ENCODE peak calls at places on chromosome 15, in eight cellular contexts. Z, T, Y, N, Q, P, A and B are unnamed samples.

GRCh38 chr15:39000008-39000734 is 435.6 kb upstream of the RASGRP1 start:
- DNase-seq in Z (no peak), N (no peak), P (no peak), Q (no peak), A (no peak), Y (no peak), T (no peak), B (no peak)

GRCh38 chr15:93164409-93164808 is 75.4 kb upstream of the RGMA start:
- DNase-seq in P (no peak), N (no peak), Y (no peak), Z (no peak), A (no peak), T (no peak), Q (no peak), B (no peak)

GRCh38 chr15:79853492-79854328 is 43.1 kb downstream of the MTHFS start:
- DNase-seq in T (peak; percentile 53), Q (no peak), A (no peak), Z (peak; percentile 81), Y (peak; percentile 89), P (peak; percentile 40), N (peak; percentile 90), B (no peak)

GRCh38 chr15:92393994-92394326 is 279 bp downstream of the ST8SIA2 start:
- DNase-seq in P (no peak), A (no peak), Q (no peak), Y (no peak), Z (no peak), T (no peak), N (no peak), B (no peak)

GRCh38 chr15:32887090-32887489 is 169.3 kb downstream of the GREM1 start:
- DNase-seq in Q (no peak), Z (no peak), N (peak; percentile 28), P (no peak), T (no peak), Y (no peak), A (no peak), B (no peak)

GRCh38 chr15:50241684-50242450 is 23.7 kb downstream of the HDC start:
- DNase-seq in P (peak; percentile 20), N (peak; percentile 43), Q (no peak), T (no peak), Z (no peak), A (no peak), Y (no peak), B (no peak)

GRCh38 chr15:37109952-37110630 is 9.7 kb upstream of the MEIS2 start:
- DNase-seq in Y (peak; percentile 77), Z (no peak), A (no peak), N (peak; percentile 34), T (no peak), Q (no peak), P (no peak), B (no peak)

GRCh38 chr15:57502116-57502515 is 89.6 kb upstream of the MYZAP start:
- DNase-seq in N (no peak), T (no peak), Q (no peak), Z (no peak), A (no peak), P (no peak), Y (peak; percentile 54), B (no peak)

GRCh38 chr15:98620020-98620419 is 28.3 kb upstream of the IGF1R start:
- DNase-seq in T (no peak), Z (no peak), P (no peak), N (no peak), Y (no peak), Q (no peak), A (no peak), B (no peak)

GRCh38 chr15:65211157-65211982 is at the start of gene CILP:
- DNase-seq in Z (no peak), Q (no peak), N (peak; percentile 67), Y (peak; percentile 54), P (no peak), T (no peak), A (no peak), B (no peak)

GRCh38 chr15:36415643-36416042 is 163.8 kb upstream of the CDIN1 start:
- DNase-seq in N (peak; percentile 24), Q (no peak), Y (peak; percentile 80), P (no peak), T (no peak), A (no peak), Z (peak; percentile 71), B (no peak)

GRCh38 chr15:44188810-44189209 is 6.3 kb downstream of the FRMD5 start:
- DNase-seq in Z (no peak), Y (no peak), P (no peak), Q (no peak), A (no peak), T (no peak), N (no peak), B (no peak)

GRCh38 chr15:40536501-40536900 is 28.3 kb downstream of the CCDC32 start:
- DNase-seq in Q (no peak), A (no peak), P (no peak), T (no peak), Z (no peak), Y (peak; percentile 72), N (peak; percentile 90), B (no peak)

GRCh38 chr15:65384505-65384894 is 6.7 kb upstream of the IGDCC3 start:
- DNase-seq in Q (no peak), Z (no peak), N (no peak), Y (no peak), A (no peak), T (no peak), P (no peak), B (no peak)

GRCh38 chr15:69232144-69232543 is 66.6 kb upstream of the PAQR5 start:
- DNase-seq in A (no peak), T (no peak), P (no peak), Z (no peak), Q (no peak), Y (peak; percentile 22), N (peak; percentile 15), B (no peak)

GRCh38 chr15:66948294-66948693 is 117.1 kb upstream of the SMAD3 start:
- DNase-seq in A (no peak), Y (no peak), N (peak; percentile 63), Q (no peak), T (no peak), Z (peak; percentile 44), P (no peak), B (no peak)

GRCh38 chr15:39918688-39919385 is 1.2 kb downstream of the GPR176 start:
- DNase-seq in Q (no peak), Y (peak; percentile 83), P (no peak), N (peak; percentile 72), A (no peak), Z (peak; percentile 72), T (no peak), B (no peak)

GRCh38 chr15:63497642-63498100 is 6.7 kb upstream of the USP3 start:
- DNase-seq in P (peak; percentile 83), N (no peak), T (peak; percentile 52), Y (no peak), Q (no peak), A (no peak), Z (no peak), B (no peak)

GRCh38 chr15:72020799-72021198 is 97.2 kb downstream of the MYO9A start:
- DNase-seq in N (no peak), Y (no peak), T (no peak), Q (no peak), A (no peak), P (no peak), Z (no peak), B (no peak)

GRCh38 chr15:87362531-87362930 is 894.0 kb downstream of the NTRK3 start:
- DNase-seq in P (no peak), Y (no peak), T (no peak), A (no peak), Z (peak; percentile 76), N (no peak), Q (no peak), B (no peak)

GRCh38 chr15:67611803-67612369 is 69.4 kb downstream of the MAP2K5 start:
- DNase-seq in T (no peak), Y (peak; percentile 72), Q (no peak), N (peak; percentile 76), P (no peak), A (no peak), Z (no peak), B (no peak)

GRCh38 chr15:23472678-23473077 is 25.6 kb upstream of the GOLGA6L2 start:
- DNase-seq in P (no peak), Q (no peak), Z (peak; percentile 79), Y (no peak), A (no peak), T (no peak), N (no peak), B (no peak)

GRCh38 chr15:65954289-65954741 is 85.0 kb downstream of the RAB11A start:
- DNase-seq in A (no peak), Y (peak; percentile 50), Z (peak; percentile 89), T (no peak), N (no peak), P (no peak), Q (no peak), B (no peak)

GRCh38 chr15:94001113-94001919 is 230.0 kb upstream of the MCTP2 start:
- DNase-seq in P (no peak), T (no peak), A (no peak), Z (no peak), Q (no peak), Y (no peak), N (no peak), B (no peak)

GRCh38 chr15:63372753-63373152 is 8.9 kb downstream of the CA12 start:
- DNase-seq in A (no peak), Z (peak; percentile 39), P (no peak), T (no peak), N (peak; percentile 50), Q (no peak), Y (no peak), B (peak; percentile 55)

GRCh38 chr15:66798426-66799061 is 96.5 kb downstream of the SMAD6 start:
- DNase-seq in T (no peak), Z (peak; percentile 46), Y (peak; percentile 34), N (peak; percentile 51), P (no peak), Q (no peak), A (no peak), B (no peak)

GRCh38 chr15:89365457-89366055 is 30.9 kb upstream of the POLG start:
- DNase-seq in P (no peak), Y (no peak), T (no peak), N (no peak), Z (no peak), A (no peak), Q (no peak), B (peak; percentile 68)

GRCh38 chr15:81152339-81152738 is 18.3 kb downstream of the CFAP161 start:
- DNase-seq in N (no peak), P (no peak), T (no peak), Z (no peak), Q (no peak), Y (no peak), A (no peak), B (no peak)

GRCh38 chr15:58010983-58011382 is 54.5 kb downstream of the ALDH1A2 start:
- DNase-seq in P (no peak), Y (no peak), Z (no peak), N (peak; percentile 68), Q (no peak), A (no peak), T (no peak), B (no peak)

GRCh38 chr15:71729319-71729718 is 81.0 kb upstream of the NR2E3 start:
- DNase-seq in Q (no peak), Z (no peak), T (no peak), A (no peak), Y (no peak), N (no peak), P (no peak), B (no peak)

GRCh38 chr15:38017721-38018120 is 83.3 kb downstream of the TMCO5A start:
- DNase-seq in N (no peak), P (no peak), A (no peak), Z (no peak), Q (no peak), Y (no peak), T (no peak), B (no peak)

GRCh38 chr15:81485806-81486205 is 111.8 kb upstream of the TMC3 start:
- DNase-seq in N (no peak), Y (no peak), Q (no peak), P (no peak), T (no peak), Z (no peak), A (no peak), B (no peak)

GRCh38 chr15:83697716-83698115 is 43.8 kb downstream of the ADAMTSL3 start:
- DNase-seq in T (no peak), Z (no peak), Q (no peak), A (no peak), Y (no peak), P (no peak), N (no peak), B (no peak)

GRCh38 chr15:70049701-70050445 is 47.8 kb downstream of the TLE3 start:
- DNase-seq in N (no peak), A (no peak), Z (no peak), T (no peak), Y (no peak), Q (no peak), P (no peak), B (peak; percentile 60)